ENCODE peak calls at places on chromosomes 13 and 19, in seven cellular contexts. H is nephron progenitor cell, U is lower leg skin, M is AG09309, E is AG09319, L is thoracic aorta, V is epithelial cell of proximal tubule. Z is an unnamed sample.

GRCh38 chr19:30371960-30372824 is at the start of gene ZNF536:
- DNase-seq in L (no peak), V (no peak), U (no peak), H (no peak), M (no peak), E (no peak), Z (no peak)

GRCh38 chr13:31824705-31825512 is 85.6 kb downstream of the RXFP2 start:
- DNase-seq in H (no peak), V (no peak), U (no peak), M (no peak), L (no peak), E (no peak), Z (no peak)

GRCh38 chr13:71829542-71829941 is 37.5 kb downstream of the DACH1 start:
- DNase-seq in V (no peak), L (no peak), H (no peak), M (no peak), U (no peak), E (no peak), Z (no peak)

GRCh38 chr13:25046985-25047660 is 48.8 kb upstream of the PABPC3 start:
- DNase-seq in U (no peak), M (no peak), V (no peak), E (no peak), H (peak; percentile 76), L (no peak), Z (peak; percentile 63)

GRCh38 chr19:7004313-7004931 is 16.8 kb downstream of the MBD3L2B start:
- DNase-seq in M (no peak), V (no peak), L (no peak), U (no peak), E (no peak), H (peak; percentile 4), Z (peak; percentile 11)

GRCh38 chr13:49292742-49293498 is 45.2 kb downstream of the CDADC1 start:
- DNase-seq in M (no peak), E (peak; percentile 24), H (no peak), U (no peak), L (peak; percentile 82), V (no peak), Z (no peak)

GRCh38 chr13:31495336-31495735 is 244.0 kb upstream of the RXFP2 start:
- DNase-seq in L (no peak), M (no peak), H (no peak), V (no peak), U (no peak), E (no peak), Z (no peak)

GRCh38 chr19:29673451-29674371 is 8.4 kb downstream of the PLEKHF1 start:
- DNase-seq in V (no peak), H (no peak), M (no peak), E (no peak), L (no peak), U (no peak), Z (no peak)

GRCh38 chr19:12481781-12482504 is 2.7 kb downstream of the ZNF709 start:
- DNase-seq in L (no peak), E (no peak), V (no peak), U (no peak), H (no peak), M (no peak), Z (no peak)

GRCh38 chr13:21453352-21454089 is 5.6 kb downstream of the ZDHHC20 start:
- DNase-seq in M (peak; percentile 56), H (no peak), V (no peak), U (no peak), E (peak; percentile 27), L (no peak), Z (no peak)

GRCh38 chr19:49301165-49301865 is 23.7 kb downstream of the SLC6A16 start:
- DNase-seq in U (peak; percentile 68), H (peak; percentile 87), M (peak; percentile 8), L (peak; percentile 18), E (no peak), V (no peak), Z (peak; percentile 83)

GRCh38 chr13:68697551-68697950 is 1410.1 kb upstream of the ATXN8OS start:
- DNase-seq in M (no peak), L (no peak), U (no peak), V (no peak), E (no peak), H (no peak), Z (no peak)

GRCh38 chr19:491146-491741 is 5.0 kb upstream of the MADCAM1 start:
- DNase-seq in M (no peak), H (no peak), V (no peak), E (no peak), L (no peak), U (no peak), Z (no peak)

GRCh38 chr19:28456708-28457320 is 756.1 kb downstream of the UQCRFS1 start:
- DNase-seq in M (no peak), H (no peak), V (no peak), L (no peak), U (no peak), E (no peak), Z (no peak)

GRCh38 chr19:17078038-17078919 is 2.7 kb downstream of the MYO9B start:
- DNase-seq in U (no peak), L (no peak), M (no peak), H (no peak), V (no peak), E (no peak), Z (no peak)

GRCh38 chr13:89061821-89062220 is 1390.7 kb downstream of the SLITRK5 start:
- DNase-seq in M (no peak), U (no peak), H (no peak), V (no peak), E (no peak), L (no peak), Z (no peak)

GRCh38 chr19:21841081-21841783 is 5.2 kb upstream of the ZNF43 start:
- DNase-seq in M (no peak), H (no peak), L (no peak), V (no peak), E (no peak), U (no peak), Z (no peak)

GRCh38 chr13:109869312-109870237 is 83.2 kb upstream of the IRS2 start:
- DNase-seq in M (peak; percentile 5), U (no peak), V (peak; percentile 41), L (peak; percentile 16), E (peak; percentile 31), H (peak; percentile 9), Z (no peak)

GRCh38 chr13:73254827-73255226 is 196.0 kb downstream of the KLF5 start:
- DNase-seq in U (no peak), L (no peak), E (no peak), H (no peak), M (no peak), V (no peak), Z (no peak)

GRCh38 chr13:93558637-93559036 is 332.0 kb downstream of the GPC6 start:
- DNase-seq in H (no peak), V (no peak), U (no peak), E (no peak), L (no peak), M (no peak), Z (no peak)

GRCh38 chr13:106503272-106503671 is 32.2 kb downstream of the EFNB2 start:
- DNase-seq in U (no peak), M (no peak), V (no peak), L (no peak), H (no peak), E (no peak), Z (no peak)
- TF ChIP-seq CTCF in U (no peak), M (no peak), V (no peak), L (no peak), H (no peak), E (no peak), Z (no peak)

GRCh38 chr19:35618857-35619256 is 6.3 kb downstream of the HAUS5 start:
- DNase-seq in L (no peak), U (no peak), M (no peak), E (no peak), V (no peak), H (no peak), Z (no peak)
- TF ChIP-seq CTCF in L (no peak), U (no peak), M (no peak), E (no peak), V (no peak), H (no peak), Z (no peak)

DNA sequence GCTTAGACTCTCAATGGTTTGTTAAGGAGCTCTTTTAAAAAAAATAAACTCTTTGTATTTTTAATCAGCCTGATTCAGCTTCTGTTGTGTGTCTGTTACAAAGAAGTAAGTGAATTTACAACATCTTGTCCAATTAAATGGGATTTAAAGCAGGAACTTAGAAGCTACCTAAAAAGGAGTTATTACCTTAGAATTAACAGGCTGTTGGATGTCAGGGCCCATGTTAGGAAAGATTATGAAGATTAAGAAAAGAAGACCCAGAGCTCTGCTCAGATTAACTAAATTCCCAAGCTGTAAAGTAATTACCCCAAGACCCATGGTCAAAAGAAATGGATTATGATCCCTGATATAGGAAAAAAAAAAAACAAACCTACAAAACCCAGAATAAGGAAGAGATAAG is 44.1 kb upstream of the ZNF780A start:
- DNase-seq in V (no peak), M (no peak), L (no peak), H (no peak), U (no peak), E (no peak), Z (no peak)
- TF ChIP-seq CTCF in V (no peak), M (no peak), L (no peak), H (no peak), U (no peak), E (no peak), Z (no peak)

GRCh38 chr13:113027095-113027494 is 58.1 kb downstream of the MCF2L start:
- DNase-seq in U (no peak), V (no peak), E (no peak), M (no peak), H (no peak), L (no peak), Z (no peak)

GRCh38 chr13:113028336-113029060 is 59.5 kb downstream of the MCF2L start:
- DNase-seq in V (no peak), L (no peak), H (no peak), U (no peak), E (no peak), M (no peak), Z (no peak)

GRCh38 chr13:113027566-113027965 is 58.6 kb downstream of the MCF2L start:
- DNase-seq in H (no peak), E (no peak), U (no peak), L (no peak), M (no peak), V (no peak), Z (no peak)

GRCh38 chr13:113029061-113029445 is 60.0 kb downstream of the MCF2L start:
- DNase-seq in H (no peak), L (no peak), M (no peak), V (no peak), U (no peak), E (no peak), Z (no peak)

GRCh38 chr13:113029487-113030258 is 60.7 kb downstream of the MCF2L start:
- DNase-seq in M (no peak), V (no peak), H (peak; percentile 90), L (no peak), U (no peak), E (no peak), Z (peak; percentile 84)
- TF ChIP-seq CTCF in M (peak; percentile 90), V (peak; percentile 93), H (peak; percentile 98), L (peak; percentile 50), U (no peak), E (peak; percentile 90), Z (peak; percentile 90)

DNA sequence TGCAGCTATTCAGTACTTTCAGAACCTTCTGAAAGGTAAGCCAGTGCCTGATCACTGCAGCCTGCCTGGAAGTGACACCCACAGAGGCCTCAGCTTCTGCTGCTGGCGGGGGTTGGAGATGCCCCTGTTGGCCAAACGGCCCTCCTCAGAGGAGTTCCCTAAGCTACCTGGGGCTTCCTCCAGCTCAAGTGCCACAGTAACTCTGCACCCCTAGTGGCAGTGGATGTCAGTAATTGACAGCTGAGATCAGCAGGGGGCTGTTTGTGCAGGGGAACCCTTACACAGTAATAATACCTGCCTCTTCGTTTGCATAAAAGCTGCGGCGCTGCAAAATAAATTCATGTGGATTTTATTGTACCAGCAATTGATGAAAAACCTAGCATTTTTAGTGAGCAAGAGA is 28.9 kb downstream of the TDRD12 start:
- DNase-seq in V (no peak), U (no peak), E (no peak), M (no peak), H (no peak), L (no peak), Z (no peak)
- TF ChIP-seq CTCF in V (peak; percentile 18), U (no peak), E (no peak), M (no peak), H (peak; percentile 29), L (no peak), Z (no peak)